ENCODE peak calls at places on chromosomes 1 and 21, in nine cellular contexts. F is lower lobe of right lung, H is OCI-LY7, N is ascending aorta, G is HFFc6, A is neural crest cell, Z is fibroblast of mammary gland, V is HCT116, Q is right atrium auricular region. O is an unnamed sample.

GRCh38 chr1:210236840-210237409 is 4.3 kb downstream of the SERTAD4 start:
- DNase-seq in F (no peak), H (no peak), N (peak; percentile 40), G (no peak), A (no peak), Z (peak; percentile 91), V (no peak), Q (peak; percentile 88), O (no peak)

GRCh38 chr1:234987415-234988159 is 141.1 kb downstream of the TOMM20 start:
- DNase-seq in F (peak; percentile 60), H (peak; percentile 42), N (no peak), G (peak; percentile 87), A (no peak), Z (peak; percentile 74), V (no peak), Q (peak; percentile 95), O (no peak)

GRCh38 chr1:36304970-36305914 is 926 bp upstream of the SH3D21 start:
- DNase-seq in F (no peak), H (no peak), N (no peak), G (no peak), A (no peak), Z (no peak), V (no peak), Q (no peak), O (no peak)

GRCh38 chr1:98929456-98929855 is 75.2 kb downstream of the PLPPR5 start:
- DNase-seq in F (no peak), H (no peak), N (no peak), G (no peak), A (no peak), Z (no peak), V (no peak), Q (no peak), O (no peak)

GRCh38 chr1:177138347-177138746 is 26.2 kb downstream of the ASTN1 start:
- DNase-seq in F (no peak), H (no peak), N (no peak), G (no peak), A (no peak), Z (no peak), V (no peak), Q (no peak), O (no peak)

GRCh38 chr21:46028547-46029200 is 47.1 kb downstream of the COL6A1 start:
- DNase-seq in F (no peak), H (no peak), N (no peak), G (peak; percentile 74), A (no peak), Z (peak; percentile 68), V (no peak), Q (no peak), O (no peak)

GRCh38 chr1:246946366-246946765 is 14.6 kb upstream of the AHCTF1 start:
- DNase-seq in F (no peak), H (no peak), N (no peak), G (no peak), A (no peak), Z (no peak), V (no peak), Q (no peak), O (no peak)

GRCh38 chr1:202112864-202113689 is 9.6 kb upstream of the GPR37L1 start:
- DNase-seq in F (no peak), H (no peak), N (no peak), G (peak; percentile 12), A (no peak), Z (no peak), V (no peak), Q (no peak), O (no peak)

GRCh38 chr1:147585640-147586383 is 44.5 kb downstream of the BCL9 start:
- DNase-seq in F (no peak), H (no peak), N (no peak), G (no peak), A (no peak), Z (no peak), V (no peak), Q (no peak), O (no peak)

GRCh38 chr21:41932191-41932575 is 21.6 kb downstream of the C2CD2 start:
- DNase-seq in F (no peak), H (no peak), N (no peak), G (peak; percentile 91), A (no peak), Z (peak; percentile 93), V (peak; percentile 84), Q (peak; percentile 71), O (peak; percentile 90)
- TF ChIP-seq CTCF in F (no peak), H (peak; percentile 65), N (no peak), G (peak; percentile 68), A (no peak), Z (peak; percentile 39), V (peak; percentile 39), Q (no peak), O (peak; percentile 45)

GRCh38 chr1:203443296-203443695 is 32.3 kb upstream of the PRELP start:
- DNase-seq in F (no peak), H (no peak), N (no peak), G (no peak), A (no peak), Z (no peak), V (no peak), Q (no peak), O (no peak)

GRCh38 chr1:203442821-203443220 is 32.8 kb upstream of the PRELP start:
- DNase-seq in F (no peak), H (no peak), N (no peak), G (peak; percentile 29), A (no peak), Z (no peak), V (no peak), Q (peak; percentile 85), O (no peak)

GRCh38 chr1:203441811-203442210 is 33.8 kb upstream of the PRELP start:
- DNase-seq in F (no peak), H (no peak), N (no peak), G (no peak), A (no peak), Z (no peak), V (no peak), Q (no peak), O (no peak)

GRCh38 chr1:203439086-203439620 is 36.5 kb upstream of the PRELP start:
- DNase-seq in F (no peak), H (no peak), N (no peak), G (no peak), A (no peak), Z (no peak), V (no peak), Q (no peak), O (no peak)

GRCh38 chr1:203440780-203441179 is 34.8 kb upstream of the PRELP start:
- DNase-seq in F (peak; percentile 65), H (peak; percentile 65), N (no peak), G (peak; percentile 83), A (no peak), Z (peak; percentile 58), V (no peak), Q (peak; percentile 91), O (no peak)
- TF ChIP-seq CTCF in F (peak; percentile 53), H (peak; percentile 63), N (peak; percentile 86), G (peak; percentile 73), A (peak; percentile 28), Z (peak; percentile 48), V (peak; percentile 26), Q (peak; percentile 77), O (peak; percentile 43)

GRCh38 chr1:230634384-230634783 is 7.9 kb upstream of the COG2 start:
- DNase-seq in F (no peak), H (no peak), N (no peak), G (no peak), A (no peak), Z (no peak), V (no peak), Q (no peak), O (no peak)
- TF ChIP-seq CTCF in F (no peak), H (no peak), N (no peak), G (no peak), A (no peak), Z (no peak), V (no peak), Q (no peak), O (no peak)

GRCh38 chr21:40704141-40704540 is 142.8 kb downstream of the DSCAM start:
- DNase-seq in F (no peak), H (no peak), N (no peak), G (no peak), A (no peak), Z (no peak), V (no peak), Q (no peak), O (no peak)
- TF ChIP-seq CTCF in F (no peak), H (no peak), N (no peak), G (no peak), A (no peak), Z (no peak), V (no peak), Q (no peak), O (no peak)

GRCh38 chr1:21854090-21854750 is 42.2 kb downstream of the LDLRAD2 start:
- DNase-seq in F (no peak), H (no peak), N (no peak), G (no peak), A (no peak), Z (no peak), V (no peak), Q (no peak), O (peak; percentile 49)

GRCh38 chr1:21854751-21855131 is 42.7 kb downstream of the LDLRAD2 start:
- DNase-seq in F (no peak), H (no peak), N (no peak), G (no peak), A (no peak), Z (no peak), V (no peak), Q (no peak), O (peak; percentile 66)

GRCh38 chr1:21857142-21857839 is 45.2 kb downstream of the LDLRAD2 start:
- DNase-seq in F (no peak), H (no peak), N (no peak), G (peak; percentile 3), A (no peak), Z (peak; percentile 78), V (no peak), Q (no peak), O (no peak)

GRCh38 chr1:21853130-21853424 is 41.0 kb downstream of the LDLRAD2 start:
- DNase-seq in F (no peak), H (no peak), N (no peak), G (no peak), A (no peak), Z (no peak), V (no peak), Q (no peak), O (no peak)

GRCh38 chr1:21855257-21856096 is 43.4 kb downstream of the LDLRAD2 start:
- DNase-seq in F (no peak), H (no peak), N (no peak), G (no peak), A (no peak), Z (peak; percentile 21), V (no peak), Q (no peak), O (peak; percentile 62)
- TF ChIP-seq CTCF in F (no peak), H (no peak), N (no peak), G (no peak), A (no peak), Z (no peak), V (no peak), Q (no peak), O (no peak)

GRCh38 chr1:24632776-24633175 is 10.3 kb upstream of the SRRM1 start:
- DNase-seq in F (no peak), H (no peak), N (no peak), G (no peak), A (no peak), Z (no peak), V (no peak), Q (no peak), O (no peak)
- TF ChIP-seq CTCF in F (no peak), H (no peak), N (no peak), G (no peak), A (no peak), Z (no peak), V (no peak), Q (no peak), O (no peak)

GRCh38 chr1:52348704-52349301 is 17.2 kb downstream of the CC2D1B start:
- DNase-seq in F (no peak), H (no peak), N (no peak), G (peak; percentile 51), A (no peak), Z (peak; percentile 24), V (no peak), Q (peak; percentile 49), O (no peak)
- TF ChIP-seq CTCF in F (peak; percentile 13), H (no peak), N (peak; percentile 7), G (peak; percentile 57), A (peak; percentile 55), Z (peak; percentile 15), V (peak; percentile 48), Q (no peak), O (no peak)